ENCODE peak calls at places on chromosomes 4 and X, in eight cellular contexts. C is uterus; X is effector memory CD4-positive, alpha-beta T cell; K is tibial artery; F is small intestine; L is upper lobe of right lung; H is right cardiac atrium; D is prostate gland. P is an unnamed sample.

GRCh38 chrX:16212024-16212423 is 44.7 kb downstream of the MAGEB17 start:
- DNase-seq in C (no peak), X (no peak), K (no peak), F (peak), L (no peak), H (no peak), D (no peak), P (no peak)

GRCh38 chrX:10756365-10756915 is 136.1 kb upstream of the MID1 start:
- DNase-seq in C (peak), X (no peak), K (no peak), F (no peak), L (no peak), H (no peak), D (no peak), P (peak)

GRCh38 chrX:281166-281999 is at the start of gene PLCXD1:
- DNase-seq in C (peak), X (no peak), K (peak), F (no peak), L (peak), H (no peak), D (no peak), P (no peak)

GRCh38 chr4:89077806-89078205 is 20.8 kb upstream of the FAM13A start:
- DNase-seq in C (no peak), X (no peak), K (no peak), F (no peak), L (no peak), H (no peak), D (no peak), P (no peak)

GRCh38 chrX:115233497-115234219 is at the start of gene LRCH2:
- DNase-seq in C (peak), X (no peak), K (peak), F (no peak), L (peak), H (peak), D (peak), P (no peak)

GRCh38 chr4:160510925-160511324 is 1408.0 kb downstream of the RAPGEF2 start:
- DNase-seq in C (no peak), X (no peak), K (no peak), F (no peak), L (no peak), H (no peak), D (no peak), P (peak)

GRCh38 chr4:173536808-173537429 is 6.9 kb upstream of the HAND2 start:
- DNase-seq in C (peak), X (no peak), K (no peak), F (no peak), L (no peak), H (peak), D (no peak), P (no peak)

GRCh38 chr4:42277291-42277690 is 120.0 kb upstream of the SHISA3 start:
- DNase-seq in C (no peak), X (no peak), K (no peak), F (no peak), L (no peak), H (no peak), D (no peak), P (no peak)

GRCh38 chrX:39438603-39439602 is 637.6 kb downstream of the MID1IP1 start:
- DNase-seq in C (no peak), X (no peak), K (no peak), F (no peak), L (no peak), H (no peak), D (no peak), P (no peak)

GRCh38 chrX:10156199-10157031 is at the start of gene CLCN4:
- DNase-seq in C (peak), X (no peak), K (peak), F (peak), L (peak), H (peak), D (peak), P (no peak)

GRCh38 chrX:3286196-3286920 is 60.1 kb downstream of the MXRA5 start:
- DNase-seq in C (no peak), X (no peak), K (no peak), F (no peak), L (no peak), H (no peak), D (no peak), P (no peak)

GRCh38 chr4:76955187-76955586 is 5.6 kb downstream of the SEPTIN11 start:
- DNase-seq in C (no peak), X (no peak), K (no peak), F (no peak), L (no peak), H (no peak), D (no peak), P (no peak)

GRCh38 chr4:75718529-75718928 is 5.8 kb upstream of the USO1 start:
- DNase-seq in C (no peak), X (no peak), K (no peak), F (no peak), L (no peak), H (no peak), D (no peak), P (no peak)

GRCh38 chrX:22730542-22730941 is 269.2 kb upstream of the DDX53 start:
- DNase-seq in C (no peak), X (no peak), K (no peak), F (no peak), L (no peak), H (no peak), D (no peak), P (no peak)

GRCh38 chr4:54268151-54268550 is 39.1 kb downstream of the PDGFRA start:
- DNase-seq in C (no peak), X (no peak), K (no peak), F (no peak), L (no peak), H (no peak), D (no peak), P (no peak)

GRCh38 chrX:120365320-120365719 is 3.4 kb downstream of the ATP1B4 start:
- DNase-seq in C (peak), X (peak), K (peak), F (peak), L (peak), H (peak), D (peak), P (no peak)

GRCh38 chr4:112343330-112343729 is 46.2 kb downstream of the ALPK1 start:
- DNase-seq in C (no peak), X (no peak), K (no peak), F (no peak), L (no peak), H (no peak), D (no peak), P (no peak)

GRCh38 chr4:153114771-153115321 is 89.4 kb upstream of the TRIM2 start:
- DNase-seq in C (no peak), X (peak), K (no peak), F (peak), L (no peak), H (no peak), D (no peak), P (peak)

GRCh38 chr4:53003959-53004358 is 141.8 kb downstream of the RASL11B start:
- DNase-seq in C (no peak), X (no peak), K (no peak), F (no peak), L (no peak), H (no peak), D (no peak), P (no peak)

GRCh38 chr4:59994118-59994517 is 1206.0 kb upstream of the ADGRL3 start:
- DNase-seq in C (no peak), X (no peak), K (no peak), F (no peak), L (no peak), H (no peak), D (no peak), P (no peak)

GRCh38 chr4:93710101-93710846 is 118.3 kb upstream of the ATOH1 start:
- DNase-seq in C (no peak), X (no peak), K (no peak), F (peak), L (no peak), H (no peak), D (no peak), P (no peak)

GRCh38 chr4:85968945-85969830 is 390.7 kb downstream of the MAPK10 start:
- DNase-seq in C (no peak), X (no peak), K (no peak), F (peak), L (no peak), H (no peak), D (no peak), P (no peak)

GRCh38 chr4:55868691-55869090 is 15.2 kb downstream of the EXOC1 start:
- DNase-seq in C (no peak), X (no peak), K (no peak), F (no peak), L (no peak), H (no peak), D (no peak), P (no peak)

GRCh38 chr4:7244343-7244680 is 52.0 kb downstream of the SORCS2 start:
- DNase-seq in C (no peak), X (no peak), K (no peak), F (no peak), L (no peak), H (no peak), D (no peak), P (no peak)

GRCh38 chrX:65522739-65523372 is 11.7 kb downstream of the LAS1L start:
- DNase-seq in C (no peak), X (no peak), K (no peak), F (no peak), L (no peak), H (no peak), D (no peak), P (no peak)

GRCh38 chr4:164601653-164602052 is 152.3 kb upstream of the SMIM31 start:
- DNase-seq in C (no peak), X (no peak), K (no peak), F (no peak), L (no peak), H (no peak), D (no peak), P (no peak)

GRCh38 chr4:15778191-15778741 is at the start of gene CD38:
- DNase-seq in C (no peak), X (no peak), K (peak), F (no peak), L (peak), H (peak), D (peak), P (no peak)

GRCh38 chrX:49878834-49879655 is at the start of gene USP27X:
- DNase-seq in C (peak), X (peak), K (peak), F (peak), L (peak), H (peak), D (peak), P (no peak)

GRCh38 chr4:91089194-91089593 is 962.0 kb downstream of the CCSER1 start:
- DNase-seq in C (no peak), X (no peak), K (no peak), F (peak), L (no peak), H (no peak), D (no peak), P (no peak)

GRCh38 chr4:113539408-113539807 is 222.1 kb downstream of the CAMK2D start:
- DNase-seq in C (no peak), X (no peak), K (no peak), F (no peak), L (no peak), H (no peak), D (no peak), P (no peak)

GRCh38 chr4:4839471-4839810 is 20.0 kb upstream of the MSX1 start:
- DNase-seq in C (no peak), X (no peak), K (no peak), F (no peak), L (peak), H (no peak), D (no peak), P (no peak)
- H3K27ac ChIP-seq in C (no peak), X (no peak), K (no peak), F (no peak), L (no peak), H (no peak), D (no peak), P (no peak)

DNA sequence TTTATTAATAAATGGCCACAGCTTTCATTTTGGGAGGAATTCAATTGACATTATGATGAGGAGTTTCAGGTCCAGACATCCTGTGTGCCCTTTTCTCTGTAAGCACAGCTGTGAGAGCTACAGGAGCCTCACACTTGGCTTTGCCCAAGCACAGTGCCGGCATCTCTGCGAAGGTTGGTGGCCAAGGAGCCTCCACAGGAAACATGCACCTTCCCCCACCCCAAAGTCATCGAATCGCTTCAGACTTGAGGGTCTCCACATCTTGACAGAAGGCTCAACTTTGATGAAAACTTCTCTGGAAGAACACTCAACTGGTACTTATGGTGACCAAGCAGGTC is 100.0 kb downstream of the SYNPO2 start:
- DNase-seq in C (no peak), X (no peak), K (no peak), F (no peak), L (no peak), H (no peak), D (no peak), P (no peak)
- H3K27ac ChIP-seq in C (peak), X (no peak), K (peak), F (peak), L (no peak), H (peak), D (peak), P (peak)

DNA sequence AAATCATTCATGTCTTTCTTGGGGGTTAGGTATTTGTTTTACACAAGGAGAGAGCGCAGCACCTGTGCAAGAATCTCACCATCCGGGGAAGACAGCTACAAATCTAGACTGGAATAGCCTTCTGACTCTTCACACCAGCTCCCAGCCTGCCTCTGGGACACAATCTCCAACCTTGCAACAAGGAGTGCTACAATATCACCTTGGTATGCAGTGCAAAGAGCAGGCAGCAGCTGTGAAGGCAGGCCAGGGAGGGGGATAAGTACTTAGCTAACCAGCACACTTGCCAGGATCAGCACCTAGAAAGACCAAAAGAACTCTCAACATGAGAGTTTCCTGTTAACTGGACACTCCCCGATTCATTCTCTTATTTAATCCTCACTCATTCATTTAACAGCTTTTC is 235.3 kb downstream of the AR start:
- DNase-seq in C (no peak), X (no peak), K (no peak), F (no peak), L (peak), H (no peak), D (no peak), P (no peak)
- H3K27ac ChIP-seq in C (no peak), X (no peak), K (peak), F (no peak), L (no peak), H (peak), D (no peak), P (no peak)

GRCh38 chrX:150768132-150768485 is 74.9 kb downstream of the MTMR1 start:
- DNase-seq in C (no peak), X (no peak), K (no peak), F (no peak), L (no peak), H (no peak), D (no peak), P (no peak)
- H3K27ac ChIP-seq in C (peak), X (no peak), K (no peak), F (no peak), L (no peak), H (no peak), D (no peak), P (no peak)

DNA sequence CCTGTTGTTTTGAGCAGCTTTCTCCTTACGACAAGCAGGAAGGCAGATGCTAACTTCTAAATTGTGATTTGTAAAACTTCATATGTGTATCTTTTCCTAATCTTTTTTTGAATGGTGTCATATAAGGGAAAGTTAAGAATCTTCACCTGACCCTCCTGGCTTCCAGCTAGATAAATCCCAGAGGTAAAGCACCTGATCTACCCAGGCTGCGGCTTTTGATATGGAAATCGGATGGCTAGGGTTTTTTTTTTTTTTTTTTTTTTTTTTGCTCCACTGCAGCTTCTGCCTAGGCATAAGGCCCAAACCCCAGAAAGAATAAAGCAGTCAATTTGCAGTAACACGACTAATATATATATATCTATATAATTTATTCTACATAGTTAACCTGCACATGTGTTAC is 10.0 kb downstream of the MAB21L2 start:
- DNase-seq in C (no peak), X (no peak), K (no peak), F (no peak), L (no peak), H (no peak), D (no peak), P (no peak)
- H3K27ac ChIP-seq in C (no peak), X (no peak), K (no peak), F (peak), L (no peak), H (no peak), D (no peak), P (no peak)

DNA sequence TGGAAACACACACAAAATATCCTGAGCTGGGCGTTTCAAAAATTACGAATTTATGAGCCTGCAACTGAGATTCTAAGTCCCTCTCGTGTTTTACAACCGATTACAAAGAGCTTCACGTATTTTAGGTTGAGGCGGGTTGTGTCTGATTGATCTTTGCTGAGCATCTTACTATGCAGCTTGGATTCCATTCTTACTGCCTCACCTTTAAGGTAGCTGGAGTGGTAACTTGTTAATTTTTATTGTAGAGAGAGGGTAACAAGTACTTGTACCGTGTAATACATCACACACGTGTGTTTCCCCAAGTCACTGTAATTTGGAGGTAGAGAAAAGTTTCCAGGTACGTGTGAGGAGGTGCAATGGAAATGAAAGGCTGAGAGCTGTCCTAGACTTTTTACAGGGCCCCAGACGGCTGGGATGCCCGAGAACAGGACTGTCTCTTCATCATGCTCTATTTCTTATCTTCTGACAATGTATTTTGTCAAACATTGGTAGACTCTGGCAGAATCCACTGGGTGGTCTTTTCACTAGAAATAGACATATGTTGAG is 97.8 kb upstream of the TENM3 start:
- DNase-seq in C (no peak), X (no peak), K (no peak), F (no peak), L (no peak), H (no peak), D (no peak), P (no peak)
- H3K27ac ChIP-seq in C (no peak), X (no peak), K (no peak), F (no peak), L (no peak), H (no peak), D (no peak), P (peak)

GRCh38 chr4:129254526-129254925 is 158.6 kb downstream of the C4orf33 start:
- DNase-seq in C (no peak), X (no peak), K (no peak), F (no peak), L (no peak), H (no peak), D (no peak), P (no peak)

GRCh38 chr4:129248621-129249020 is 152.7 kb downstream of the C4orf33 start:
- DNase-seq in C (no peak), X (no peak), K (no peak), F (no peak), L (no peak), H (no peak), D (no peak), P (no peak)

GRCh38 chr4:129254126-129254525 is 158.2 kb downstream of the C4orf33 start:
- DNase-seq in C (no peak), X (no peak), K (no peak), F (no peak), L (no peak), H (no peak), D (no peak), P (no peak)
- H3K27ac ChIP-seq in C (no peak), X (no peak), K (no peak), F (no peak), L (no peak), H (no peak), D (no peak), P (no peak)

DNA sequence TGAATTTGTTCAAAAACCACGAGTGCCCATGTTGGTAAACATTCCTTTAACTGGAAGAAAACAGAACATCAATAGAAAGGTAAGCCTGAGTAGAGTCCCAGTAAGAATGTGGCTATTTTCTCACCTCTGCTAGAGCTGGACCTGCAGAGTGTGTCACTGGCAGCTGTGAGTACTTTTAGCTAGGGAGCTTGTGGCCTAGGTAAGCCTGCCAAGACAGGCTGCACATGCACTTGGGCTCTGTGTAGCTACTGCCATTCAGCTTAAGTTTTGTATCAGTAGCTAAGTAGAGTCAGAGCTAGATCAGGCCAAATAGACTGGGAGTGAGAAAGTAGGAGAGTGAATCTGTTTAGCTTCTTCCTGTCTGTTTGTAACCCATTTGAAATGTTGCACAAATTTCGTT is 35.3 kb downstream of the RBPJ start:
- DNase-seq in C (no peak), X (no peak), K (no peak), F (no peak), L (no peak), H (no peak), D (no peak), P (no peak)
- H3K27ac ChIP-seq in C (no peak), X (no peak), K (no peak), F (no peak), L (no peak), H (no peak), D (no peak), P (no peak)

DNA sequence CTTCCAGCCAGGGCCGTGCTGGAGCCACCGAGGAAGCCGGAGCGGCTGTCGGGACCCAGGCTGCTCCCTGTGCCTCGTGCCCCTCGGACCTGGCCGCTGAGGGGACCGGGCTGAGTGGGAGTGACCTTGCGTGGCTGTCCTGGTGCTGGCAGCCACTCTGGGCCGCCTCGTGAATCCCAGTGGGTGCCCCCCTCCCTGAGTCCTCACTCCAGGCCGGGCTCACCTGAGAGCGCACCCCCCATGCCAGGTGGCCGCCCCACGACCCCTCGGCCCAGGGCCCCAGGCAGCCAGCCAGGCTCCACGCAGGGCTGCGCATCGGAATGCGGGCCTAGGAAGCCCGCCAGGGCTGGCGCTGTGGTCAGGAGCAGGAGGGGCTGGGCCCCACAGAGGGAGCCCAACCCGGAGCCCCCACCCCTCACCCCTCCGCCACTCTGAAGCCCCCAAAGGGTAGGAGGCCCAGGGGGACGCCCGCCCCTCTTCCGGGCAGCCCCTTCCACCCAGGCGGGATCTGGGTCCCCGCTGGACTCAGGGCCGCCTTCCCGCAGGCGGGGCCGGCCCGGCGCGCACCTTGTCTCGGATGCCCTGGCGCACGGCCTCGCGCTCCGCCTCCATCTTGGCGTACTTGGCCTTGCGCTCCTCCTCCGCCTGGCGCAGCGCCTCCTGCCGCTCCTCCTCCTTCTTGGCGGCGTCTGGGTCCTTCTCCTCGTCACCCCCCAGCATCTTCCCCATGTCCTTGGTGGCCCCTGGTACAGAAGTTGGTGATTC is 33.9 kb downstream of the CPLX1 start:
- DNase-seq in C (peak), X (no peak), K (no peak), F (peak), L (no peak), H (no peak), D (peak), P (no peak)
- H3K27ac ChIP-seq in C (peak), X (no peak), K (no peak), F (no peak), L (no peak), H (no peak), D (no peak), P (no peak)

GRCh38 chr4:169152899-169153298 is 117.9 kb downstream of the SH3RF1 start:
- DNase-seq in C (no peak), X (no peak), K (no peak), F (no peak), L (no peak), H (no peak), D (no peak), P (no peak)
- H3K27ac ChIP-seq in C (no peak), X (no peak), K (no peak), F (no peak), L (no peak), H (no peak), D (no peak), P (no peak)

P was measured in epithelial cell of prostate.